ENCODE peak calls at places on chromosomes 12 and 14, in four cellular contexts. P, O, C and L are unnamed samples.

GRCh38 chr12:126772171-126772864 is 1494.7 kb upstream of the TMEM132C start:
- DNase-seq in P (peak), O (peak), C (peak), L (no peak)

GRCh38 chr12:121579190-121579791 is 1.5 kb downstream of the KDM2B start:
- DNase-seq in P (peak), O (no peak), C (no peak), L (peak)

GRCh38 chr12:101819467-101819866 is 11.3 kb downstream of the GNPTAB start:
- DNase-seq in P (no peak), O (no peak), C (no peak), L (no peak)

GRCh38 chr12:45357547-45358417 is 141.9 kb downstream of the ANO6 start:
- DNase-seq in P (no peak), O (no peak), C (peak), L (no peak)

GRCh38 chr12:52280319-52280795 is 5.9 kb downstream of the KRT86 start:
- DNase-seq in P (no peak), O (no peak), C (peak), L (no peak)

GRCh38 chr12:123111498-123112165 is 39.3 kb downstream of the PITPNM2 start:
- DNase-seq in P (no peak), O (no peak), C (no peak), L (no peak)

GRCh38 chr14:90788031-90788430 is 28.2 kb downstream of the TTC7B start:
- DNase-seq in P (no peak), O (no peak), C (peak), L (no peak)

GRCh38 chr14:37490607-37491006 is 104.4 kb downstream of the FOXA1 start:
- DNase-seq in P (no peak), O (no peak), C (no peak), L (no peak)

GRCh38 chr12:47962198-47962597 is 1.2 kb upstream of the TMEM106C start:
- DNase-seq in P (no peak), O (no peak), C (no peak), L (no peak)

GRCh38 chr12:30967026-30967425 is 40.5 kb downstream of the TSPAN11 start:
- DNase-seq in P (no peak), O (no peak), C (no peak), L (no peak)

GRCh38 chr12:117685115-117685926 is 283.5 kb downstream of the KSR2 start:
- DNase-seq in P (peak), O (no peak), C (peak), L (peak)

GRCh38 chr12:16610743-16611142 is 4.8 kb upstream of the LMO3 start:
- DNase-seq in P (no peak), O (no peak), C (no peak), L (no peak)

GRCh38 chr12:14841761-14842160 is 1.6 kb downstream of the ART4 start:
- DNase-seq in P (no peak), O (no peak), C (peak), L (no peak)

GRCh38 chr12:27142102-27142721 is 59.8 kb upstream of the C12orf71 start:
- DNase-seq in P (peak), O (no peak), C (peak), L (peak)

GRCh38 chr14:32205984-32206383 is 2.9 kb upstream of the RNU6-8 start:
- DNase-seq in P (no peak), O (peak), C (no peak), L (no peak)

GRCh38 chr12:15580431-15580830 is 208.8 kb downstream of the EPS8 start:
- DNase-seq in P (no peak), O (no peak), C (no peak), L (no peak)

GRCh38 chr14:29028973-29029582 is 262.5 kb downstream of the FOXG1 start:
- DNase-seq in P (no peak), O (no peak), C (peak), L (no peak)

GRCh38 chr12:106248849-106249371 is 1.1 kb upstream of the CKAP4 start:
- DNase-seq in P (no peak), O (no peak), C (no peak), L (no peak)

GRCh38 chr12:110694330-110694891 is 5.5 kb upstream of the HVCN1 start:
- DNase-seq in P (no peak), O (no peak), C (no peak), L (no peak)

GRCh38 chr12:57726884-57727757 is 11.4 kb downstream of the AGAP2 start:
- DNase-seq in P (no peak), O (no peak), C (no peak), L (no peak)

GRCh38 chr12:57729321-57729844 is 9.2 kb downstream of the AGAP2 start:
- DNase-seq in P (no peak), O (no peak), C (no peak), L (no peak)

GRCh38 chr12:57725851-57726150 is 12.7 kb downstream of the AGAP2 start:
- DNase-seq in P (no peak), O (no peak), C (no peak), L (no peak)

GRCh38 chr12:57726151-57726883 is 12.2 kb downstream of the AGAP2 start:
- DNase-seq in P (no peak), O (no peak), C (peak), L (peak)

DNA sequence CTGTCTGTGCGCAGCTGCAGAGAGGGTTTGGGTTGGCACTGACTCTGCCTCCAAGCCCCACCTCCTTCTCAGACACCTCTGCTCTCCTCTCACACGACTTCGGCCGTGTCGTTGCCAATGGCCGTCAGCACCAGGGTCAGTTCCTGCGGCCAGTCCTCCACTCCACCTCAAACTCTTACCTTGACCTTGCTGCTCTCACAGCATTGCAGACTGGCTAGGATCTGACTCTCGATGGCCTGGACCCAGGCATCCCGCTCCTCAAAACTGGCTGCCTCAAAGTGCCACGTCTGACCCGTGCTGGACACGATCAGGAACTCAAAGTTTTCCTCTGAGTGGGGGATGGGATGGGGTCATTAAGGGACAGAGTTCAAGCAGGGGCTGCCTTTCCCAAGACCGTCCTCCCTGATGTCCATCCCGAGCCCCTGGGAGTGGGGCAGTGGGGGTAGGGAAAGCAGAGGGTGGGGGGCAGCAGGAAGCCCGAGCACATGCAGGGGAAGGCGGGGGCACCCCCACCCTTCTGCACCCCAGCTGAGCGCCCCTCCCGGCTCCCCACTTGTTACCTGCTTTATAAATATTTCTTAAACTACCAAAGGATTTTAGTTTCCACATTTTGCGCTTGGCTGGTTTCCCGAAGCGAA is 10.7 kb downstream of the AGAP2 start:
- DNase-seq in P (no peak), O (no peak), C (no peak), L (no peak)
- TF ChIP-seq FOXM1 in P (no peak), O (no peak), C (no peak), L (no peak)

GRCh38 chr14:35140718-35141581 is 18.6 kb downstream of the PRORP start:
- DNase-seq in P (no peak), O (no peak), C (peak), L (no peak)
- TF ChIP-seq FOXK2 in P (no peak), O (no peak), C (no peak), L (no peak)

GRCh38 chr12:57138526-57139272 is 8.7 kb downstream of the LRP1-AS start:
- DNase-seq in P (peak), O (no peak), C (peak), L (no peak)

GRCh38 chr12:57133916-57134315 is 5.6 kb downstream of the LRP1 start:
- DNase-seq in P (no peak), O (no peak), C (no peak), L (no peak)

GRCh38 chr12:57134949-57135348 is 6.7 kb downstream of the LRP1 start:
- DNase-seq in P (no peak), O (no peak), C (no peak), L (no peak)

GRCh38 chr12:57135487-57135886 is 7.2 kb downstream of the LRP1 start:
- DNase-seq in P (no peak), O (no peak), C (no peak), L (no peak)

GRCh38 chr12:57135939-57136338 is 7.7 kb downstream of the LRP1 start:
- DNase-seq in P (no peak), O (no peak), C (no peak), L (no peak)
- TF ChIP-seq FOXM1 in P (no peak), O (no peak), C (no peak), L (no peak)

DNA sequence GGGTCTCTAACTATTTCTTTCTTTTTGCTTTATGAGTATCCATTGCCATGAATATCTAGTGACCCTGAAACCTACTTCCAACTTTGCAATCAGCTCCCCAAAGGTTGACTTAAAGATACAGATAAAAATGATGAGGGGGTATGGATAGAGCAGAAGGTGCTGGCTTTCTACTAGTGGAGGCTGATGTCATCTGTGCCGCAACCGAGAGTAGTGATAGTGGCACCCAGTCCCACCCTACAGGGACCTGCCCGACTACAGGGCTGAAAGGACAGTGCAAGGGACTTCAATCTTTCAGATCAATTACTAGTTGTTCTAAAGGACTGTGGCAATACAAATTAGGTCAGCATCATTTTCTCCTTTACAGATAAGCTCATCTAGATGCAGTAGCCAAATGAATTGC is 806.0 kb downstream of the VRK1 start:
- DNase-seq in P (no peak), O (no peak), C (no peak), L (no peak)
- TF ChIP-seq FOXK2 in P (no peak), O (no peak), C (no peak), L (no peak)

GRCh38 chr12:12403264-12404248 is 46.7 kb downstream of the BORCS5 start:
- DNase-seq in P (no peak), O (no peak), C (peak), L (no peak)
- TF ChIP-seq FOXM1 in P (no peak), O (no peak), C (no peak), L (no peak)

GRCh38 chr12:53467082-53467481 is 15.2 kb downstream of the PCBP2 start:
- DNase-seq in P (no peak), O (no peak), C (no peak), L (no peak)
- TF ChIP-seq FOXK2 in P (no peak), O (no peak), C (no peak), L (no peak)

GRCh38 chr12:13196302-13196921 is at the start of gene EMP1:
- DNase-seq in P (no peak), O (peak), C (peak), L (no peak)
- TF ChIP-seq FOXM1 in P (no peak), O (no peak), C (no peak), L (no peak)

GRCh38 chr14:104294983-104295680 is 156.7 kb downstream of the KIF26A start:
- DNase-seq in P (no peak), O (no peak), C (no peak), L (no peak)

GRCh38 chr14:104296388-104297312 is 158.3 kb downstream of the KIF26A start:
- DNase-seq in P (no peak), O (no peak), C (no peak), L (no peak)

GRCh38 chr14:104294628-104294982 is 156.2 kb downstream of the KIF26A start:
- DNase-seq in P (no peak), O (no peak), C (no peak), L (no peak)

GRCh38 chr14:104297313-104297704 is 158.9 kb downstream of the KIF26A start:
- DNase-seq in P (no peak), O (no peak), C (no peak), L (no peak)

DNA sequence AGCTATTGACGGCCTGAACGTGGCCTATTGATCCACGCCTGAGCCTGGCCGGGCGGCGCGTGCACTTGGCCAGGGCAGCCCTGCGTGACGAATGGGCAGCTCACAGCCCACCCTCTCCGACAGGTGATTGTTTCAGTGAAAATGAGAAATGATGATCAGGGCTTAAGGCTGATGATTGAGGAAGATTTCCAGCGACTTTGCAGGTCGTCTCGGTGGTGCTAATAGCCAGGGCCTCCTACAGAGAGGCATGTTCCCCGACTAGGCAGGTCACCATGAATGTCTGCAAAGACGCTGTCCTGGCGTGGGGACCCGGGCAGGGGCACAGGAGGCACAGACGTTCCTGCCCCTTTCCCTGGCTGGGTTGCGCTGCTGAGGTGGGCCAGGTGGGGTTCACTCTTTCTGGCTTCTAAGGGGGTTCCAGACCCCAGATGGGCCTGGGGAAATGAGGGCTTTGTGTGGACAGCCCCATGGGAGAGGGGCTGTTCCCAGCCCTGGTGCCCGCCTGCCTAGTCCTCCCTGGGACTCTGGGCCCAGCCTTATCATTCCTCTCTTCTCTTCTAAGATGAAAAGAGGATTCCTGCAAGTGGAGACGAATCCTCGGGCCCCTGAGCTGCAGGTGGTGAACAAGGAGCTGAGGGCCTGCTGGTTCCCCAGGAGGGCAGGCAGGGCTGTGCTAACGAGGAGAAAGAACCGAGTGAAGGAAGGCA is 157.4 kb downstream of the KIF26A start:
- DNase-seq in P (no peak), O (no peak), C (no peak), L (no peak)
- TF ChIP-seq FOXK2 in P (no peak), O (no peak), C (no peak), L (no peak)